ENCODE peak calls at places on chromosome 12, in seven cellular contexts. M is kidney epithelial cell, X is dermis microvascular lymphatic vessel endothelial cell, Z is cardiac fibroblast, K is NCI-H1105 treated with DMSO at 0.1 percent for 48 hours, S is neural crest cell, W is NCI-H446. V is an unnamed sample.

GRCh38 chr12:89576572-89577220 is 50.8 kb upstream of the POC1B start:
- DNase-seq in M (no peak), X (no peak), Z (no peak), K (no peak), S (no peak), W (no peak), V (no peak)

GRCh38 chr12:132886529-132887477 is 602 bp downstream of the CHFR start:
- DNase-seq in M (no peak), X (no peak), Z (peak), K (no peak), S (no peak), W (no peak), V (no peak)

GRCh38 chr12:42603246-42603645 is 13.7 kb upstream of the PRICKLE1 start:
- DNase-seq in M (no peak), X (no peak), Z (no peak), K (no peak), S (no peak), W (no peak), V (no peak)

GRCh38 chr12:52951640-52952039 is 2.7 kb downstream of the KRT18 start:
- DNase-seq in M (no peak), X (no peak), Z (no peak), K (no peak), S (no peak), W (no peak), V (no peak)

GRCh38 chr12:61213646-61214045 is 1046.6 kb upstream of the USP15 start:
- DNase-seq in M (no peak), X (no peak), Z (no peak), K (peak), S (no peak), W (no peak), V (no peak)

GRCh38 chr12:93377252-93377542 is 528 bp upstream of the NUDT4 start:
- DNase-seq in M (no peak), X (no peak), Z (no peak), K (no peak), S (no peak), W (no peak), V (no peak)

GRCh38 chr12:124389537-124390441 is 94.9 kb downstream of the RFLNA start:
- DNase-seq in M (no peak), X (no peak), Z (no peak), K (no peak), S (no peak), W (no peak), V (no peak)

GRCh38 chr12:66688836-66689439 is 10.1 kb upstream of the GRIP1 start:
- DNase-seq in M (no peak), X (peak), Z (peak), K (peak), S (peak), W (no peak), V (no peak)

GRCh38 chr12:51625370-51625769 is 34.3 kb downstream of the SCN8A start:
- DNase-seq in M (no peak), X (no peak), Z (no peak), K (no peak), S (no peak), W (no peak), V (no peak)

GRCh38 chr12:6644903-6645302 is 2.3 kb downstream of the ACRBP start:
- DNase-seq in M (no peak), X (no peak), Z (no peak), K (peak), S (no peak), W (no peak), V (no peak)

GRCh38 chr12:82438356-82438755 is 80.0 kb downstream of the METTL25 start:
- DNase-seq in M (no peak), X (no peak), Z (no peak), K (no peak), S (no peak), W (no peak), V (peak)

GRCh38 chr12:16272222-16272621 is 5.3 kb downstream of the SLC15A5 start:
- DNase-seq in M (no peak), X (no peak), Z (peak), K (no peak), S (no peak), W (no peak), V (no peak)

GRCh38 chr12:26746315-26746714 is 86.7 kb downstream of the ITPR2 start:
- DNase-seq in M (no peak), X (no peak), Z (peak), K (no peak), S (no peak), W (no peak), V (no peak)

GRCh38 chr12:100186071-100186470 is 14.5 kb upstream of the ACTR6 start:
- DNase-seq in M (no peak), X (no peak), Z (no peak), K (no peak), S (no peak), W (no peak), V (no peak)

GRCh38 chr12:114700392-114701103 is 16.6 kb upstream of the TBX3 start:
- DNase-seq in M (no peak), X (no peak), Z (peak), K (no peak), S (no peak), W (no peak), V (no peak)

GRCh38 chr12:39355841-39356240 is 87.1 kb downstream of the KIF21A start:
- DNase-seq in M (no peak), X (no peak), Z (no peak), K (no peak), S (no peak), W (no peak), V (no peak)

V was measured in HAP-1.